ENCODE peak calls at places on chromosome 1, in seven cellular contexts. Z is skeletal muscle cell, P is A549, Q is SHP77, G is left ventricle myocardium superior, M is mesothelial cell of epicardium, T is suprapubic skin. Y is an unnamed sample.

GRCh38 chr1:36115200-36115669 is 9.8 kb downstream of the COL8A2 start:
- DNase-seq in Q (peak), T (no peak), M (no peak), G (peak), P (no peak), Z (no peak), Y (no peak)

GRCh38 chr1:204150702-204151561 is 912 bp downstream of the ETNK2 start:
- DNase-seq in T (no peak), Q (no peak), Z (no peak), G (peak), M (no peak), P (no peak), Y (no peak)

GRCh38 chr1:6148497-6149241 is 31.5 kb downstream of the CHD5 start:
- DNase-seq in P (peak), Q (no peak), M (peak), Z (no peak), T (no peak), G (peak), Y (no peak)

GRCh38 chr1:89736937-89737733 is 83.7 kb upstream of the LRRC8D start:
- DNase-seq in M (no peak), P (no peak), Z (no peak), T (no peak), Q (no peak), G (no peak), Y (peak)

GRCh38 chr1:178684542-178685000 is 40.5 kb upstream of the RALGPS2 start:
- DNase-seq in T (no peak), Q (no peak), G (no peak), Z (peak), M (no peak), P (peak), Y (no peak)

GRCh38 chr1:208778417-208778816 is 534.2 kb upstream of the PLXNA2 start:
- DNase-seq in P (no peak), T (no peak), G (no peak), M (no peak), Z (no peak), Q (no peak), Y (no peak)

GRCh38 chr1:153585009-153585408 is 19.4 kb upstream of the S100A2 start:
- DNase-seq in Q (no peak), G (no peak), M (no peak), T (no peak), Z (no peak), P (no peak), Y (no peak)

GRCh38 chr1:112954945-112955677 is 885 bp downstream of the SLC16A1 start:
- DNase-seq in M (peak), P (peak), T (peak), Z (no peak), Q (peak), G (peak), Y (peak)

GRCh38 chr1:198655464-198656121 is 16.8 kb downstream of the PTPRC start:
- DNase-seq in Q (no peak), Z (no peak), P (no peak), T (no peak), G (no peak), M (no peak), Y (no peak)

GRCh38 chr1:220952941-220953340 is 73.7 kb downstream of the HLX start:
- DNase-seq in Z (no peak), P (no peak), G (no peak), M (no peak), T (no peak), Q (no peak), Y (no peak)

Y was measured in NCI-H510A treated with DMSO at 0.1 percent for 48 hours.